ENCODE peak calls at places on chromosome 12, in five cellular contexts. One of them, this sample, is unnamed.

GRCh38 chr12:108311605-108312004 is 27.5 kb downstream of the CMKLR1 start:
- DNase-seq in AG04450: no peak
- DNase-seq in head of caudate nucleus: no peak
- DNase-seq in stimulated activated CD8-positive, alpha-beta memory T cell treated with anti-CD3 and anti-CD28 coated beads, Interleukin-2, amount 100 ng/mL, for 1 hour: no peak
- DNase-seq in stimulated activated CD4-positive, alpha-beta T cell treated with anti-CD3 and anti-CD28 coated beads, Interleukin-1b, Interleukin-23, amount 100 ng/mL, for 1 hour: no peak
- DNase-seq in this sample: no peak

GRCh38 chr12:67939611-67940010 is 49.6 kb upstream of the IFNG-AS1 start:
- DNase-seq in AG04450: no peak
- DNase-seq in head of caudate nucleus: no peak
- DNase-seq in stimulated activated CD8-positive, alpha-beta memory T cell treated with anti-CD3 and anti-CD28 coated beads, Interleukin-2, amount 100 ng/mL, for 1 hour: no peak
- DNase-seq in stimulated activated CD4-positive, alpha-beta T cell treated with anti-CD3 and anti-CD28 coated beads, Interleukin-1b, Interleukin-23, amount 100 ng/mL, for 1 hour: no peak
- DNase-seq in this sample: no peak

GRCh38 chr12:68381476-68381875 is 49.3 kb upstream of the MDM1 start:
- DNase-seq in AG04450: no peak
- DNase-seq in head of caudate nucleus: no peak
- DNase-seq in stimulated activated CD8-positive, alpha-beta memory T cell treated with anti-CD3 and anti-CD28 coated beads, Interleukin-2, amount 100 ng/mL, for 1 hour: no peak
- DNase-seq in stimulated activated CD4-positive, alpha-beta T cell treated with anti-CD3 and anti-CD28 coated beads, Interleukin-1b, Interleukin-23, amount 100 ng/mL, for 1 hour: no peak
- DNase-seq in this sample: no peak

GRCh38 chr12:58774731-58775130 is 145.6 kb downstream of the LRIG3 start:
- DNase-seq in AG04450: no peak
- DNase-seq in head of caudate nucleus: no peak
- DNase-seq in stimulated activated CD8-positive, alpha-beta memory T cell treated with anti-CD3 and anti-CD28 coated beads, Interleukin-2, amount 100 ng/mL, for 1 hour: no peak
- DNase-seq in stimulated activated CD4-positive, alpha-beta T cell treated with anti-CD3 and anti-CD28 coated beads, Interleukin-1b, Interleukin-23, amount 100 ng/mL, for 1 hour: no peak
- DNase-seq in this sample: no peak

GRCh38 chr12:93073324-93073723 is 144.2 kb upstream of the EEA1 start:
- DNase-seq in AG04450: no peak
- DNase-seq in head of caudate nucleus: no peak
- DNase-seq in stimulated activated CD8-positive, alpha-beta memory T cell treated with anti-CD3 and anti-CD28 coated beads, Interleukin-2, amount 100 ng/mL, for 1 hour: no peak
- DNase-seq in stimulated activated CD4-positive, alpha-beta T cell treated with anti-CD3 and anti-CD28 coated beads, Interleukin-1b, Interleukin-23, amount 100 ng/mL, for 1 hour: no peak
- DNase-seq in this sample: no peak

GRCh38 chr12:38258411-38258810 is 58.2 kb upstream of the ALG10B start:
- DNase-seq in AG04450: no peak
- DNase-seq in head of caudate nucleus: no peak
- DNase-seq in stimulated activated CD8-positive, alpha-beta memory T cell treated with anti-CD3 and anti-CD28 coated beads, Interleukin-2, amount 100 ng/mL, for 1 hour: no peak
- DNase-seq in stimulated activated CD4-positive, alpha-beta T cell treated with anti-CD3 and anti-CD28 coated beads, Interleukin-1b, Interleukin-23, amount 100 ng/mL, for 1 hour: no peak
- DNase-seq in this sample: no peak

GRCh38 chr12:110245278-110245868 is 35.7 kb upstream of the ATP2A2 start:
- DNase-seq in AG04450: no peak
- DNase-seq in head of caudate nucleus: peak
- DNase-seq in stimulated activated CD8-positive, alpha-beta memory T cell treated with anti-CD3 and anti-CD28 coated beads, Interleukin-2, amount 100 ng/mL, for 1 hour: peak
- DNase-seq in stimulated activated CD4-positive, alpha-beta T cell treated with anti-CD3 and anti-CD28 coated beads, Interleukin-1b, Interleukin-23, amount 100 ng/mL, for 1 hour: no peak
- DNase-seq in this sample: no peak

GRCh38 chr12:24705741-24706358 is 243.1 kb downstream of the BCAT1 start:
- DNase-seq in AG04450: no peak
- DNase-seq in head of caudate nucleus: no peak
- DNase-seq in stimulated activated CD8-positive, alpha-beta memory T cell treated with anti-CD3 and anti-CD28 coated beads, Interleukin-2, amount 100 ng/mL, for 1 hour: no peak
- DNase-seq in stimulated activated CD4-positive, alpha-beta T cell treated with anti-CD3 and anti-CD28 coated beads, Interleukin-1b, Interleukin-23, amount 100 ng/mL, for 1 hour: no peak
- DNase-seq in this sample: no peak

GRCh38 chr12:52969828-52970569 is 21.1 kb downstream of the KRT18 start:
- DNase-seq in AG04450: no peak
- DNase-seq in head of caudate nucleus: no peak
- DNase-seq in stimulated activated CD8-positive, alpha-beta memory T cell treated with anti-CD3 and anti-CD28 coated beads, Interleukin-2, amount 100 ng/mL, for 1 hour: no peak
- DNase-seq in stimulated activated CD4-positive, alpha-beta T cell treated with anti-CD3 and anti-CD28 coated beads, Interleukin-1b, Interleukin-23, amount 100 ng/mL, for 1 hour: no peak
- DNase-seq in this sample: no peak

GRCh38 chr12:34350092-34351041 is 328.1 kb downstream of the ALG10 start:
- DNase-seq in AG04450: no peak
- DNase-seq in head of caudate nucleus: no peak
- DNase-seq in stimulated activated CD8-positive, alpha-beta memory T cell treated with anti-CD3 and anti-CD28 coated beads, Interleukin-2, amount 100 ng/mL, for 1 hour: no peak
- DNase-seq in stimulated activated CD4-positive, alpha-beta T cell treated with anti-CD3 and anti-CD28 coated beads, Interleukin-1b, Interleukin-23, amount 100 ng/mL, for 1 hour: no peak
- DNase-seq in this sample: no peak

GRCh38 chr12:119990382-119990874 is 1.4 kb downstream of the BICDL1 start:
- DNase-seq in AG04450: no peak
- DNase-seq in head of caudate nucleus: no peak
- DNase-seq in stimulated activated CD8-positive, alpha-beta memory T cell treated with anti-CD3 and anti-CD28 coated beads, Interleukin-2, amount 100 ng/mL, for 1 hour: no peak
- DNase-seq in stimulated activated CD4-positive, alpha-beta T cell treated with anti-CD3 and anti-CD28 coated beads, Interleukin-1b, Interleukin-23, amount 100 ng/mL, for 1 hour: no peak
- DNase-seq in this sample: no peak

GRCh38 chr12:124466200-124467128 is 100.9 kb downstream of the NCOR2 start:
- DNase-seq in AG04450: no peak
- DNase-seq in head of caudate nucleus: no peak
- DNase-seq in stimulated activated CD8-positive, alpha-beta memory T cell treated with anti-CD3 and anti-CD28 coated beads, Interleukin-2, amount 100 ng/mL, for 1 hour: peak
- DNase-seq in stimulated activated CD4-positive, alpha-beta T cell treated with anti-CD3 and anti-CD28 coated beads, Interleukin-1b, Interleukin-23, amount 100 ng/mL, for 1 hour: peak
- DNase-seq in this sample: peak

GRCh38 chr12:6725350-6725749 is 1.5 kb downstream of the COPS7A start:
- DNase-seq in AG04450: no peak
- DNase-seq in head of caudate nucleus: no peak
- DNase-seq in stimulated activated CD8-positive, alpha-beta memory T cell treated with anti-CD3 and anti-CD28 coated beads, Interleukin-2, amount 100 ng/mL, for 1 hour: no peak
- DNase-seq in stimulated activated CD4-positive, alpha-beta T cell treated with anti-CD3 and anti-CD28 coated beads, Interleukin-1b, Interleukin-23, amount 100 ng/mL, for 1 hour: no peak
- DNase-seq in this sample: no peak

GRCh38 chr12:101407054-101407437 is 526 bp downstream of the ARL1 start:
- DNase-seq in AG04450: peak
- DNase-seq in head of caudate nucleus: no peak
- DNase-seq in stimulated activated CD8-positive, alpha-beta memory T cell treated with anti-CD3 and anti-CD28 coated beads, Interleukin-2, amount 100 ng/mL, for 1 hour: no peak
- DNase-seq in stimulated activated CD4-positive, alpha-beta T cell treated with anti-CD3 and anti-CD28 coated beads, Interleukin-1b, Interleukin-23, amount 100 ng/mL, for 1 hour: no peak
- DNase-seq in this sample: no peak

GRCh38 chr12:92486443-92487137 is 216.2 kb upstream of the PLEKHG7 start:
- DNase-seq in AG04450: no peak
- DNase-seq in head of caudate nucleus: no peak
- DNase-seq in stimulated activated CD8-positive, alpha-beta memory T cell treated with anti-CD3 and anti-CD28 coated beads, Interleukin-2, amount 100 ng/mL, for 1 hour: no peak
- DNase-seq in stimulated activated CD4-positive, alpha-beta T cell treated with anti-CD3 and anti-CD28 coated beads, Interleukin-1b, Interleukin-23, amount 100 ng/mL, for 1 hour: no peak
- DNase-seq in this sample: no peak

GRCh38 chr12:105860556-105861207 is 278.1 kb downstream of the NUAK1 start:
- DNase-seq in AG04450: no peak
- DNase-seq in head of caudate nucleus: no peak
- DNase-seq in stimulated activated CD8-positive, alpha-beta memory T cell treated with anti-CD3 and anti-CD28 coated beads, Interleukin-2, amount 100 ng/mL, for 1 hour: no peak
- DNase-seq in stimulated activated CD4-positive, alpha-beta T cell treated with anti-CD3 and anti-CD28 coated beads, Interleukin-1b, Interleukin-23, amount 100 ng/mL, for 1 hour: no peak
- DNase-seq in this sample: no peak

GRCh38 chr12:4225571-4225970 is 48.0 kb upstream of the CCND2 start:
- DNase-seq in AG04450: no peak
- DNase-seq in head of caudate nucleus: no peak
- DNase-seq in stimulated activated CD8-positive, alpha-beta memory T cell treated with anti-CD3 and anti-CD28 coated beads, Interleukin-2, amount 100 ng/mL, for 1 hour: no peak
- DNase-seq in stimulated activated CD4-positive, alpha-beta T cell treated with anti-CD3 and anti-CD28 coated beads, Interleukin-1b, Interleukin-23, amount 100 ng/mL, for 1 hour: no peak
- DNase-seq in this sample: no peak